ENCODE peak calls at places on chromosomes 7 and 10, in six cellular contexts. One of them, this sample, is unnamed.

GRCh38 chr7:3028071-3028766 is 15.4 kb downstream of the CARD11 start:
- DNase-seq in HCT116: no peak
- DNase-seq in activated CD8-positive, alpha-beta memory T cell treated with anti-CD3 and anti-CD28 coated beads for 4 hours: peak
- DNase-seq in mesendoderm: peak
- DNase-seq in heart left ventricle: no peak
- DNase-seq in MM.1S: no peak
- DNase-seq in this sample: no peak

GRCh38 chr7:128366290-128366689 is 4.8 kb upstream of the PRRT4 start:
- DNase-seq in HCT116: no peak
- DNase-seq in activated CD8-positive, alpha-beta memory T cell treated with anti-CD3 and anti-CD28 coated beads for 4 hours: no peak
- DNase-seq in mesendoderm: no peak
- DNase-seq in heart left ventricle: no peak
- DNase-seq in MM.1S: no peak
- DNase-seq in this sample: no peak

GRCh38 chr7:72805526-72806494 is 22.2 kb downstream of the TYW1B start:
- DNase-seq in HCT116: no peak
- DNase-seq in activated CD8-positive, alpha-beta memory T cell treated with anti-CD3 and anti-CD28 coated beads for 4 hours: no peak
- DNase-seq in mesendoderm: peak
- DNase-seq in heart left ventricle: no peak
- DNase-seq in MM.1S: no peak
- DNase-seq in this sample: no peak

GRCh38 chr10:85976267-85976793 is 390.3 kb downstream of the GRID1 start:
- DNase-seq in HCT116: no peak
- DNase-seq in activated CD8-positive, alpha-beta memory T cell treated with anti-CD3 and anti-CD28 coated beads for 4 hours: no peak
- DNase-seq in mesendoderm: peak
- DNase-seq in heart left ventricle: no peak
- DNase-seq in MM.1S: no peak
- DNase-seq in this sample: no peak

GRCh38 chr10:99172130-99172738 is 63.4 kb downstream of the HPSE2 start:
- DNase-seq in HCT116: peak
- DNase-seq in activated CD8-positive, alpha-beta memory T cell treated with anti-CD3 and anti-CD28 coated beads for 4 hours: no peak
- DNase-seq in mesendoderm: peak
- DNase-seq in heart left ventricle: no peak
- DNase-seq in MM.1S: peak
- DNase-seq in this sample: no peak

GRCh38 chr7:43196379-43196778 is 83.9 kb downstream of the HECW1 start:
- DNase-seq in HCT116: no peak
- DNase-seq in activated CD8-positive, alpha-beta memory T cell treated with anti-CD3 and anti-CD28 coated beads for 4 hours: no peak
- DNase-seq in mesendoderm: peak
- DNase-seq in heart left ventricle: no peak
- DNase-seq in MM.1S: no peak
- DNase-seq in this sample: no peak

GRCh38 chr7:112036071-112036470 is 170.1 kb downstream of the DOCK4 start:
- DNase-seq in HCT116: no peak
- DNase-seq in activated CD8-positive, alpha-beta memory T cell treated with anti-CD3 and anti-CD28 coated beads for 4 hours: no peak
- DNase-seq in mesendoderm: no peak
- DNase-seq in heart left ventricle: no peak
- DNase-seq in MM.1S: no peak
- DNase-seq in this sample: no peak

GRCh38 chr10:126268104-126268900 is 120.0 kb downstream of the ADAM12 start:
- DNase-seq in HCT116: no peak
- DNase-seq in activated CD8-positive, alpha-beta memory T cell treated with anti-CD3 and anti-CD28 coated beads for 4 hours: no peak
- DNase-seq in mesendoderm: no peak
- DNase-seq in heart left ventricle: no peak
- DNase-seq in MM.1S: no peak
- DNase-seq in this sample: no peak

GRCh38 chr10:22026287-22026686 is 22.8 kb upstream of the DNAJC1 start:
- DNase-seq in HCT116: no peak
- DNase-seq in activated CD8-positive, alpha-beta memory T cell treated with anti-CD3 and anti-CD28 coated beads for 4 hours: no peak
- DNase-seq in mesendoderm: no peak
- DNase-seq in heart left ventricle: no peak
- DNase-seq in MM.1S: no peak
- DNase-seq in this sample: no peak

GRCh38 chr7:152512711-152513110 is 76.9 kb upstream of the KMT2C start:
- DNase-seq in HCT116: no peak
- DNase-seq in activated CD8-positive, alpha-beta memory T cell treated with anti-CD3 and anti-CD28 coated beads for 4 hours: no peak
- DNase-seq in mesendoderm: no peak
- DNase-seq in heart left ventricle: no peak
- DNase-seq in MM.1S: peak
- DNase-seq in this sample: no peak

GRCh38 chr10:117365612-117366011 is 9.6 kb downstream of the PDZD8 start:
- DNase-seq in HCT116: peak
- DNase-seq in activated CD8-positive, alpha-beta memory T cell treated with anti-CD3 and anti-CD28 coated beads for 4 hours: no peak
- DNase-seq in mesendoderm: no peak
- DNase-seq in heart left ventricle: no peak
- DNase-seq in MM.1S: peak
- DNase-seq in this sample: no peak

GRCh38 chr7:2568521-2569223 is 9.9 kb downstream of the IQCE start:
- DNase-seq in HCT116: no peak
- DNase-seq in activated CD8-positive, alpha-beta memory T cell treated with anti-CD3 and anti-CD28 coated beads for 4 hours: no peak
- DNase-seq in mesendoderm: no peak
- DNase-seq in heart left ventricle: no peak
- DNase-seq in MM.1S: no peak
- DNase-seq in this sample: no peak

GRCh38 chr10:103980246-103980906 is 13.4 kb downstream of the SLK start:
- DNase-seq in HCT116: no peak
- DNase-seq in activated CD8-positive, alpha-beta memory T cell treated with anti-CD3 and anti-CD28 coated beads for 4 hours: no peak
- DNase-seq in mesendoderm: no peak
- DNase-seq in heart left ventricle: no peak
- DNase-seq in MM.1S: no peak
- DNase-seq in this sample: no peak

GRCh38 chr7:29401827-29402226 is 161.8 kb upstream of the PRR15 start:
- DNase-seq in HCT116: no peak
- DNase-seq in activated CD8-positive, alpha-beta memory T cell treated with anti-CD3 and anti-CD28 coated beads for 4 hours: no peak
- DNase-seq in mesendoderm: peak
- DNase-seq in heart left ventricle: no peak
- DNase-seq in MM.1S: no peak
- DNase-seq in this sample: peak

GRCh38 chr7:36820527-36821170 is 96.4 kb upstream of the AOAH start:
- DNase-seq in HCT116: no peak
- DNase-seq in activated CD8-positive, alpha-beta memory T cell treated with anti-CD3 and anti-CD28 coated beads for 4 hours: no peak
- DNase-seq in mesendoderm: no peak
- DNase-seq in heart left ventricle: no peak
- DNase-seq in MM.1S: no peak
- DNase-seq in this sample: no peak

GRCh38 chr10:14736043-14736442 is 38.7 kb downstream of the FAM107B start:
- DNase-seq in HCT116: no peak
- DNase-seq in activated CD8-positive, alpha-beta memory T cell treated with anti-CD3 and anti-CD28 coated beads for 4 hours: no peak
- DNase-seq in mesendoderm: no peak
- DNase-seq in heart left ventricle: no peak
- DNase-seq in MM.1S: peak
- DNase-seq in this sample: no peak

GRCh38 chr7:150378115-150378852 is 846 bp upstream of the ZNF775 start:
- DNase-seq in HCT116: peak
- DNase-seq in activated CD8-positive, alpha-beta memory T cell treated with anti-CD3 and anti-CD28 coated beads for 4 hours: peak
- DNase-seq in mesendoderm: peak
- DNase-seq in heart left ventricle: peak
- DNase-seq in MM.1S: peak
- DNase-seq in this sample: peak

GRCh38 chr10:131207584-131208532 is 103.7 kb downstream of the TCERG1L start:
- DNase-seq in HCT116: no peak
- DNase-seq in activated CD8-positive, alpha-beta memory T cell treated with anti-CD3 and anti-CD28 coated beads for 4 hours: no peak
- DNase-seq in mesendoderm: peak
- DNase-seq in heart left ventricle: no peak
- DNase-seq in MM.1S: no peak
- DNase-seq in this sample: no peak

GRCh38 chr7:2245883-2246679 is 4.1 kb downstream of the NUDT1 start:
- DNase-seq in HCT116: no peak
- DNase-seq in activated CD8-positive, alpha-beta memory T cell treated with anti-CD3 and anti-CD28 coated beads for 4 hours: no peak
- DNase-seq in mesendoderm: no peak
- DNase-seq in heart left ventricle: no peak
- DNase-seq in MM.1S: no peak
- DNase-seq in this sample: no peak